ENCODE peak calls at places on chromosomes 12 and 14, in six cellular contexts. C is left ventricle myocardium superior; Z is stimulated activated CD4-positive, alpha-beta T cell treated with anti-CD3 and anti-CD28 coated beads, Interleukin-1b, Interleukin-23, amount 100 ng/mL, for 1 hour; B is amniotic epithelial cell; Q is hepatic stellate cell; K is activated T-helper 1 cell treated with Interleukin-2 at 50 U/mL for 16 hours. J is an unnamed sample.

GRCh38 chr12:64633940-64634337 is 23.6 kb downstream of the RASSF3 start:
- DNase-seq in Z (no peak), B (peak), Q (no peak), K (peak), C (peak), J (no peak)

GRCh38 chr12:123954647-123955350 is 17.8 kb downstream of the CCDC92 start:
- DNase-seq in C (no peak), Q (no peak), K (no peak), B (no peak), Z (no peak), J (peak)

GRCh38 chr14:38290601-38291190 is 34.8 kb upstream of the CLEC14A start:
- DNase-seq in B (peak), Q (peak), C (no peak), Z (no peak), K (no peak), J (no peak)

GRCh38 chr14:95011449-95012020 is 145.8 kb downstream of the DICER1 start:
- DNase-seq in Q (no peak), C (no peak), K (no peak), Z (no peak), B (no peak), J (no peak)

GRCh38 chr12:12560587-12561304 is 1.9 kb downstream of the DUSP16 start:
- DNase-seq in K (peak), C (no peak), B (peak), Q (peak), Z (no peak), J (no peak)

GRCh38 chr12:48795550-48796455 is 6.9 kb upstream of the ADCY6 start:
- DNase-seq in Q (peak), Z (no peak), K (no peak), B (peak), C (peak), J (no peak)

GRCh38 chr12:58728397-58728796 is 191.9 kb downstream of the LRIG3 start:
- DNase-seq in B (peak), Z (no peak), C (no peak), K (no peak), Q (peak), J (no peak)

GRCh38 chr12:101823891-101824290 is 6.9 kb downstream of the GNPTAB start:
- DNase-seq in Z (peak), C (peak), Q (peak), B (peak), K (peak), J (no peak)

GRCh38 chr12:124956571-124956970 is 32.4 kb downstream of the DHX37 start:
- DNase-seq in B (no peak), Z (no peak), Q (no peak), C (no peak), K (no peak), J (no peak)

GRCh38 chr12:123041042-123041531 is 60.6 kb downstream of the ARL6IP4 start:
- DNase-seq in Z (no peak), K (no peak), C (no peak), Q (no peak), B (no peak), J (no peak)

GRCh38 chr12:91273542-91273941 is 90.9 kb upstream of the DCN start:
- DNase-seq in B (no peak), C (no peak), Q (no peak), Z (no peak), K (no peak), J (no peak)

GRCh38 chr14:77039285-77040058 is 11.0 kb upstream of the IRF2BPL start:
- DNase-seq in Q (no peak), Z (no peak), C (no peak), B (peak), K (no peak), J (peak)

GRCh38 chr12:124679533-124680371 is 112.3 kb upstream of the NCOR2 start:
- DNase-seq in K (no peak), B (no peak), C (peak), Z (no peak), Q (no peak), J (peak)

GRCh38 chr12:18139989-18140596 is 50.1 kb upstream of the RERGL start:
- DNase-seq in B (peak), K (no peak), Z (no peak), Q (no peak), C (no peak), J (no peak)

GRCh38 chr14:67429651-67430205 is 17.8 kb upstream of the PLEK2 start:
- DNase-seq in Z (no peak), K (no peak), Q (no peak), B (peak), C (no peak), J (no peak)

GRCh38 chr12:87231818-87232217 is 797.4 kb downstream of the C12orf50 start:
- DNase-seq in C (no peak), K (no peak), Q (no peak), Z (no peak), B (peak), J (no peak)

GRCh38 chr12:6551496-6552139 is 4.2 kb downstream of the IFFO1 start:
- DNase-seq in K (no peak), Q (peak), C (peak), B (peak), Z (no peak), J (no peak)

GRCh38 chr14:29838752-29839151 is 88.9 kb downstream of the PRKD1 start:
- DNase-seq in Z (no peak), Q (no peak), B (no peak), K (no peak), C (no peak), J (no peak)

GRCh38 chr12:124640096-124640495 is 72.7 kb upstream of the NCOR2 start:
- DNase-seq in C (no peak), K (no peak), Q (peak), Z (no peak), B (peak), J (no peak)

J was measured in kidney.